ENCODE peak calls at places on chromosome 14, in five cellular contexts. B is naive thymus-derived CD8-positive, alpha-beta T cell; A is pons; P is hepatocyte; S is stimulated activated CD8-positive, alpha-beta memory T cell treated with anti-CD3 and anti-CD28 coated beads, Interleukin-7, amount 100 ng/mL, for 24 hours. I is an unnamed sample.
A peak's percentile ranks its signal among the peaks of the same experiment; 100 is the strongest.

GRCh38 chr14:96799489-96800056 is 2.4 kb downstream of the VRK1 start:
- DNase-seq in B (no peak), A (no peak), P (no peak), S (no peak), I (no peak)

GRCh38 chr14:61215222-61216010 is 65.7 kb downstream of the TMEM30B start:
- DNase-seq in B (no peak), A (no peak), P (no peak), S (no peak), I (no peak)

GRCh38 chr14:81416233-81416927 is 16.3 kb upstream of the STON2 start:
- DNase-seq in B (no peak), A (peak; percentile 83), P (no peak), S (no peak), I (no peak)

GRCh38 chr14:77498984-77499527 is 440 bp upstream of the ISM2 start:
- DNase-seq in B (no peak), A (no peak), P (no peak), S (no peak), I (no peak)

GRCh38 chr14:50603565-50603964 is 43.6 kb downstream of the ATL1 start:
- DNase-seq in B (no peak), A (no peak), P (no peak), S (no peak), I (no peak)

GRCh38 chr14:39102265-39102968 is 618 bp downstream of the SEC23A start:
- DNase-seq in B (no peak), A (peak; percentile 52), P (peak; percentile 81), S (no peak), I (no peak)

GRCh38 chr14:65961004-65961403 is 525.2 kb upstream of the CCDC196 start:
- DNase-seq in B (peak; percentile 48), A (peak; percentile 45), P (peak; percentile 58), S (peak; percentile 77), I (peak; percentile 10)

GRCh38 chr14:81269100-81269978 is 48.6 kb upstream of the GTF2A1 start:
- DNase-seq in B (no peak), A (peak; percentile 87), P (peak; percentile 76), S (no peak), I (peak; percentile 50)

GRCh38 chr14:61933021-61933420 is 170.8 kb downstream of the SNAPC1 start:
- DNase-seq in B (no peak), A (no peak), P (no peak), S (no peak), I (peak; percentile 4)

GRCh38 chr14:97218713-97219355 is 421.7 kb downstream of the VRK1 start:
- DNase-seq in B (peak; percentile 15), A (peak; percentile 17), P (peak; percentile 16), S (peak; percentile 18), I (no peak)

GRCh38 chr14:76884853-76885276 is 58.7 kb downstream of the LRRC74A start:
- DNase-seq in B (no peak), A (no peak), P (no peak), S (no peak), I (no peak)

GRCh38 chr14:102219316-102219715 is 79.6 kb downstream of the WDR20 start:
- DNase-seq in B (no peak), A (no peak), P (no peak), S (no peak), I (no peak)

GRCh38 chr14:105858676-105859025 is 332.3 kb downstream of the TMEM121 start:
- DNase-seq in B (no peak), A (no peak), P (no peak), S (no peak), I (no peak)

GRCh38 chr14:58981840-58982239 is 206.6 kb upstream of the DAAM1 start:
- DNase-seq in B (no peak), A (no peak), P (no peak), S (no peak), I (no peak)

I was measured in NCI-H1436.